ENCODE peak calls at places on chromosomes 16 and 17, in ten cellular contexts. W is psoas muscle, B is HCT116, Y is mammary epithelial cell, Q is cardiac muscle cell, N is fibroblast of lung, D is mesendoderm, S is adrenal gland, H is astrocyte of the spinal cord, F is foreskin fibroblast. U is an unnamed sample.

GRCh38 chr17:66492500-66493123 is 190.2 kb downstream of the PRKCA start:
- DNase-seq in W (no peak), B (no peak), Y (no peak), Q (no peak), N (peak), D (no peak), S (peak), H (no peak), F (peak), U (no peak)

GRCh38 chr16:65574311-65574966 is 452.6 kb upstream of the CDH11 start:
- DNase-seq in W (no peak), B (no peak), Y (no peak), Q (no peak), N (no peak), D (no peak), S (no peak), H (no peak), F (no peak), U (no peak)

GRCh38 chr17:34519286-34519685 is 60.1 kb upstream of the TMEM132E start:
- DNase-seq in W (no peak), B (no peak), Y (no peak), Q (peak), N (no peak), D (peak), S (peak), H (no peak), F (no peak), U (no peak)

GRCh38 chr16:89121691-89122321 is 28.2 kb downstream of the ACSF3 start:
- DNase-seq in W (no peak), B (no peak), Y (no peak), Q (no peak), N (no peak), D (no peak), S (no peak), H (no peak), F (no peak), U (no peak)

GRCh38 chr16:26710475-26710874 is 356.3 kb upstream of the C16orf82 start:
- DNase-seq in W (no peak), B (no peak), Y (no peak), Q (no peak), N (no peak), D (no peak), S (no peak), H (no peak), F (no peak), U (no peak)

GRCh38 chr17:78322327-78322857 is 37.5 kb downstream of the SOCS3 start:
- DNase-seq in W (no peak), B (no peak), Y (no peak), Q (no peak), N (no peak), D (no peak), S (no peak), H (no peak), F (no peak), U (no peak)

GRCh38 chr17:64147110-64148016 is 17.4 kb upstream of the ERN1 start:
- DNase-seq in W (no peak), B (no peak), Y (peak), Q (no peak), N (peak), D (peak), S (peak), H (peak), F (no peak), U (peak)

GRCh38 chr17:13395872-13396271 is 205.9 kb downstream of the HS3ST3A1 start:
- DNase-seq in W (no peak), B (no peak), Y (peak), Q (no peak), N (peak), D (no peak), S (no peak), H (no peak), F (no peak), U (peak)

GRCh38 chr16:86090461-86091170 is 191.7 kb downstream of the IRF8 start:
- DNase-seq in W (no peak), B (no peak), Y (no peak), Q (no peak), N (no peak), D (no peak), S (no peak), H (no peak), F (no peak), U (no peak)

GRCh38 chr16:29675811-29676643 is 3.0 kb upstream of the QPRT start:
- DNase-seq in W (no peak), B (peak), Y (peak), Q (peak), N (peak), D (peak), S (peak), H (no peak), F (no peak), U (peak)

GRCh38 chr17:751269-752001 is 629 bp downstream of the GEMIN4 start:
- DNase-seq in W (peak), B (no peak), Y (peak), Q (peak), N (peak), D (no peak), S (peak), H (peak), F (peak), U (peak)

GRCh38 chr17:72554508-72554907 is 433.7 kb downstream of the SOX9 start:
- DNase-seq in W (no peak), B (no peak), Y (no peak), Q (no peak), N (no peak), D (no peak), S (no peak), H (no peak), F (no peak), U (no peak)

GRCh38 chr17:31320791-31321190 is 631 bp downstream of the EVI2A start:
- DNase-seq in W (no peak), B (no peak), Y (no peak), Q (no peak), N (peak), D (no peak), S (no peak), H (peak), F (peak), U (peak)

GRCh38 chr16:21611546-21612384 is 12.4 kb downstream of the METTL9 start:
- DNase-seq in W (no peak), B (no peak), Y (no peak), Q (no peak), N (no peak), D (no peak), S (no peak), H (no peak), F (no peak), U (no peak)

GRCh38 chr16:3017806-3018506 is at the start of gene CLDN6:
- DNase-seq in W (no peak), B (no peak), Y (no peak), Q (peak), N (no peak), D (peak), S (no peak), H (no peak), F (no peak), U (no peak)

GRCh38 chr16:1310832-1311200 is 1.4 kb downstream of the UBE2I start:
- DNase-seq in W (no peak), B (no peak), Y (no peak), Q (no peak), N (no peak), D (no peak), S (peak), H (no peak), F (no peak), U (peak)

GRCh38 chr17:27947005-27947406 is 53.8 kb upstream of the LYRM9 start:
- DNase-seq in W (no peak), B (no peak), Y (no peak), Q (no peak), N (no peak), D (no peak), S (no peak), H (no peak), F (no peak), U (no peak)

GRCh38 chr16:9134306-9134705 is 42.9 kb downstream of the HAPSTR1 start:
- DNase-seq in W (no peak), B (no peak), Y (no peak), Q (no peak), N (no peak), D (no peak), S (no peak), H (no peak), F (no peak), U (no peak)

GRCh38 chr16:51310159-51310558 is 159.1 kb upstream of the SALL1 start:
- DNase-seq in W (no peak), B (no peak), Y (no peak), Q (no peak), N (no peak), D (no peak), S (no peak), H (no peak), F (no peak), U (no peak)

GRCh38 chr16:35152067-35152627 is 1692.7 kb downstream of the TP53TG3F start:
- DNase-seq in W (no peak), B (no peak), Y (no peak), Q (no peak), N (no peak), D (no peak), S (no peak), H (no peak), F (no peak), U (no peak)

GRCh38 chr17:58325976-58326468 is 2.6 kb downstream of the TSPOAP1 start:
- DNase-seq in W (no peak), B (no peak), Y (no peak), Q (no peak), N (no peak), D (peak), S (no peak), H (no peak), F (no peak), U (no peak)

GRCh38 chr16:87203060-87203656 is 114.0 kb downstream of the C16orf95 start:
- DNase-seq in W (peak), B (peak), Y (peak), Q (peak), N (peak), D (peak), S (peak), H (peak), F (peak), U (peak)

GRCh38 chr16:24499193-24499814 is 40.1 kb upstream of the RBBP6 start:
- DNase-seq in W (no peak), B (peak), Y (peak), Q (peak), N (no peak), D (peak), S (peak), H (no peak), F (no peak), U (peak)

GRCh38 chr16:2897110-2897509 is 14.1 kb downstream of the FLYWCH2 start:
- DNase-seq in W (no peak), B (no peak), Y (no peak), Q (no peak), N (no peak), D (no peak), S (no peak), H (no peak), F (no peak), U (no peak)

GRCh38 chr17:78240012-78240655 is 8.7 kb downstream of the TMEM235 start:
- DNase-seq in W (no peak), B (no peak), Y (no peak), Q (no peak), N (no peak), D (no peak), S (no peak), H (no peak), F (no peak), U (no peak)

GRCh38 chr17:35977509-35977908 is 3.8 kb downstream of the CCL16 start:
- DNase-seq in W (no peak), B (no peak), Y (no peak), Q (no peak), N (no peak), D (no peak), S (no peak), H (no peak), F (no peak), U (no peak)

GRCh38 chr16:85645021-85645589 is 32.0 kb downstream of the GSE1 start:
- DNase-seq in W (no peak), B (peak), Y (peak), Q (no peak), N (no peak), D (no peak), S (no peak), H (no peak), F (no peak), U (no peak)

GRCh38 chr16:53080345-53081031 is 25.7 kb downstream of the CHD9 start:
- DNase-seq in W (peak), B (no peak), Y (peak), Q (no peak), N (peak), D (peak), S (peak), H (peak), F (peak), U (peak)
- H3K4me3 ChIP-seq in W (no peak), B (no peak), Y (no peak), Q (no peak), N (peak), D (no peak), S (no peak), H (no peak), F (peak), U (peak)

GRCh38 chr17:44124118-44124438 is 637 bp upstream of the HDAC5 start:
- DNase-seq in W (no peak), B (no peak), Y (no peak), Q (no peak), N (no peak), D (no peak), S (no peak), H (no peak), F (no peak), U (no peak)
- H3K4me3 ChIP-seq in W (peak), B (peak), Y (peak), Q (peak), N (peak), D (peak), S (peak), H (peak), F (peak), U (peak)

GRCh38 chr17:7019839-7020519 is 2.9 kb upstream of the BCL6B start:
- DNase-seq in W (peak), B (no peak), Y (no peak), Q (peak), N (peak), D (peak), S (peak), H (peak), F (no peak), U (peak)

GRCh38 chr17:7020894-7021664 is 1.8 kb upstream of the BCL6B start:
- DNase-seq in W (no peak), B (no peak), Y (no peak), Q (no peak), N (no peak), D (no peak), S (no peak), H (no peak), F (no peak), U (no peak)

GRCh38 chr17:7017827-7018200 is 5.0 kb upstream of the BCL6B start:
- DNase-seq in W (no peak), B (no peak), Y (no peak), Q (no peak), N (no peak), D (no peak), S (no peak), H (no peak), F (no peak), U (no peak)

GRCh38 chr17:7018331-7018964 is 4.4 kb upstream of the BCL6B start:
- DNase-seq in W (peak), B (no peak), Y (no peak), Q (no peak), N (no peak), D (no peak), S (peak), H (no peak), F (no peak), U (no peak)

GRCh38 chr17:7019406-7019805 is 3.4 kb upstream of the BCL6B start:
- DNase-seq in W (no peak), B (no peak), Y (no peak), Q (no peak), N (no peak), D (no peak), S (no peak), H (no peak), F (no peak), U (no peak)
- H3K4me3 ChIP-seq in W (peak), B (no peak), Y (no peak), Q (no peak), N (peak), D (no peak), S (peak), H (no peak), F (no peak), U (peak)

DNA sequence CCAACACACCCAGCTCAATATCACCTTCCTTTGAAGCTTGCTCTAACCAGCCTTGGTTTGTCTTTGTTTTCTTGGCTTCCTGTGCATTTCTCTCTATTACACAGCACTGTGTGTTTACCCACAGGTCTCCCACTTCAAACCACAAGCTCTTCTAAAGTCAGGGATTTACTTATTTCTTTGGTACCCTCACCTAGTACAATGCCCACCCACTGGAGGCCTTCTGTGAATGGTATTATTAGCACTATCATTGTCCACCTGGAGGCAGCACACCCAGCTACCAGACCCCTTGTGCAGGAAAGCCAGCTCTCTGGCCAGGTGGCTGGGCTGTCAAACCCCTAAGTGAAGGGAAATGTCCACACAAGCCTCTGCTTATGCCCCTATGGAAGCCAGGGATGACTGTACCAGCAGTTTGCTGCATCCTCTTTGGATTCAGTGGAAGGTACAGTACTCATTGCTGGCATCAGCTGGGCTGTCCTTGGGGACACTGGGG is 9.4 kb upstream of the TOP2A start:
- DNase-seq in W (no peak), B (no peak), Y (no peak), Q (no peak), N (no peak), D (no peak), S (no peak), H (no peak), F (no peak), U (no peak)
- H3K4me3 ChIP-seq in W (no peak), B (no peak), Y (no peak), Q (no peak), N (no peak), D (no peak), S (no peak), H (no peak), F (no peak), U (no peak)

U was measured in cardiac fibroblast.